ENCODE peak calls at places on chromosomes 3 and 15, in nine cellular contexts. O, I, W, A, V, Y, R, S and Q are unnamed samples.

GRCh38 chr15:49439678-49440375 is 16.8 kb downstream of the FGF7 start:
- DNase-seq in O (no peak), R (no peak), I (no peak), S (no peak), A (no peak), V (no peak), W (no peak), Y (no peak), Q (peak)

GRCh38 chr3:197454014-197454413 is 101.8 kb downstream of the BDH1 start:
- DNase-seq in O (peak), A (peak), S (no peak), W (no peak), Y (no peak), I (peak), R (no peak), V (peak), Q (no peak)

GRCh38 chr3:108822167-108822897 is at the start of gene TRAT1:
- DNase-seq in A (no peak), I (no peak), W (no peak), S (no peak), O (no peak), V (no peak), Y (no peak), R (no peak), Q (no peak)

GRCh38 chr15:48507416-48508065 is 138.0 kb downstream of the FBN1 start:
- DNase-seq in R (peak), O (peak), W (no peak), V (peak), S (peak), Y (no peak), A (peak), I (peak), Q (peak)

GRCh38 chr3:61629442-61629841 is 68.1 kb downstream of the PTPRG start:
- DNase-seq in I (no peak), R (no peak), W (no peak), A (no peak), Y (no peak), V (no peak), O (no peak), S (no peak), Q (no peak)

GRCh38 chr3:35079403-35079802 is 559.9 kb upstream of the ARPP21 start:
- DNase-seq in S (no peak), W (no peak), A (no peak), Y (no peak), O (no peak), V (no peak), R (no peak), I (no peak), Q (no peak)

GRCh38 chr3:116667791-116668190 is 41.8 kb upstream of the TUSC7 start:
- DNase-seq in S (no peak), A (no peak), R (no peak), Y (no peak), O (no peak), V (no peak), W (no peak), I (no peak), Q (no peak)

GRCh38 chr3:52385157-52385556 is 59.7 kb downstream of the SEMA3G start:
- DNase-seq in R (peak), Y (no peak), I (peak), S (peak), W (no peak), A (peak), O (peak), V (peak), Q (peak)

GRCh38 chr3:120730576-120731542 is 11.5 kb downstream of the RABL3 start:
- DNase-seq in S (no peak), R (no peak), V (no peak), I (no peak), Y (no peak), O (no peak), A (no peak), W (no peak), Q (no peak)

GRCh38 chr15:64311566-64311965 is 44.4 kb downstream of the CSNK1G1 start:
- DNase-seq in Y (no peak), I (no peak), V (no peak), A (no peak), S (no peak), R (no peak), W (no peak), O (no peak), Q (no peak)

GRCh38 chr15:100728371-100729201 is 126.2 kb downstream of the ASB7 start:
- DNase-seq in W (no peak), O (no peak), V (no peak), R (no peak), I (no peak), A (peak), Y (peak), S (no peak), Q (no peak)

GRCh38 chr15:94265009-94265408 is 33.6 kb downstream of the MCTP2 start:
- DNase-seq in I (no peak), O (peak), S (no peak), A (no peak), V (peak), W (no peak), Y (no peak), R (no peak), Q (no peak)

GRCh38 chr15:63331456-63331855 is 50.2 kb downstream of the CA12 start:
- DNase-seq in Y (no peak), W (no peak), S (no peak), O (peak), A (no peak), R (no peak), V (no peak), I (no peak), Q (peak)

GRCh38 chr3:129184396-129184656 is 630 bp upstream of the CNBP start:
- DNase-seq in W (no peak), V (no peak), Y (no peak), A (peak), O (no peak), R (no peak), S (no peak), I (no peak), Q (no peak)

GRCh38 chr3:8328971-8329370 is 172.7 kb upstream of the LMCD1 start:
- DNase-seq in I (no peak), O (no peak), A (no peak), W (no peak), Y (no peak), S (no peak), V (no peak), R (no peak), Q (peak)

GRCh38 chr3:127264794-127265514 is 22.9 kb downstream of the PRR20G start:
- DNase-seq in S (no peak), Y (peak), W (no peak), O (no peak), R (no peak), I (no peak), V (no peak), A (no peak), Q (no peak)

GRCh38 chr3:160852856-160853255 is 96.8 kb downstream of the PPM1L start:
- DNase-seq in O (no peak), S (no peak), V (no peak), W (no peak), R (no peak), A (no peak), Y (no peak), I (no peak), Q (no peak)

GRCh38 chr15:74957301-74958035 is 896 bp upstream of the RPP25 start:
- DNase-seq in W (no peak), I (no peak), O (no peak), Y (no peak), V (no peak), A (no peak), R (peak), S (no peak), Q (no peak)

GRCh38 chr3:195395208-195395816 is 47.5 kb downstream of the ACAP2 start:
- DNase-seq in Y (no peak), O (no peak), R (no peak), A (no peak), V (no peak), S (no peak), I (no peak), W (no peak), Q (no peak)

GRCh38 chr3:15513810-15514662 is 7.5 kb downstream of the COLQ start:
- DNase-seq in O (no peak), V (no peak), I (no peak), S (no peak), W (no peak), A (no peak), Y (no peak), R (no peak), Q (no peak)

GRCh38 chr3:154040283-154040682 is 80.9 kb upstream of the ARHGEF26 start:
- DNase-seq in V (peak), A (peak), S (peak), W (no peak), R (no peak), O (peak), Y (no peak), I (no peak), Q (no peak)

GRCh38 chr3:40691598-40691905 is 166.8 kb downstream of the ZNF621 start:
- DNase-seq in R (no peak), O (no peak), W (no peak), I (no peak), S (peak), Y (no peak), A (no peak), V (no peak), Q (no peak)

GRCh38 chr3:139338405-139338804 is 5.4 kb upstream of the MRPS22 start:
- DNase-seq in Y (no peak), V (no peak), A (no peak), R (no peak), W (no peak), O (no peak), S (no peak), I (no peak), Q (no peak)

GRCh38 chr3:194983620-194984019 is 287.3 kb downstream of the XXYLT1 start:
- DNase-seq in A (no peak), I (no peak), Y (no peak), W (no peak), S (no peak), O (no peak), R (no peak), V (no peak), Q (no peak)

GRCh38 chr3:159978353-159978752 is 10.3 kb upstream of the IL12A start:
- DNase-seq in O (no peak), I (no peak), W (no peak), Y (no peak), R (no peak), S (no peak), V (no peak), A (no peak), Q (no peak)

GRCh38 chr3:168212664-168213255 is 117.0 kb upstream of the GOLIM4 start:
- DNase-seq in S (no peak), O (no peak), I (no peak), W (no peak), R (no peak), A (no peak), Y (no peak), V (peak), Q (no peak)

DNA sequence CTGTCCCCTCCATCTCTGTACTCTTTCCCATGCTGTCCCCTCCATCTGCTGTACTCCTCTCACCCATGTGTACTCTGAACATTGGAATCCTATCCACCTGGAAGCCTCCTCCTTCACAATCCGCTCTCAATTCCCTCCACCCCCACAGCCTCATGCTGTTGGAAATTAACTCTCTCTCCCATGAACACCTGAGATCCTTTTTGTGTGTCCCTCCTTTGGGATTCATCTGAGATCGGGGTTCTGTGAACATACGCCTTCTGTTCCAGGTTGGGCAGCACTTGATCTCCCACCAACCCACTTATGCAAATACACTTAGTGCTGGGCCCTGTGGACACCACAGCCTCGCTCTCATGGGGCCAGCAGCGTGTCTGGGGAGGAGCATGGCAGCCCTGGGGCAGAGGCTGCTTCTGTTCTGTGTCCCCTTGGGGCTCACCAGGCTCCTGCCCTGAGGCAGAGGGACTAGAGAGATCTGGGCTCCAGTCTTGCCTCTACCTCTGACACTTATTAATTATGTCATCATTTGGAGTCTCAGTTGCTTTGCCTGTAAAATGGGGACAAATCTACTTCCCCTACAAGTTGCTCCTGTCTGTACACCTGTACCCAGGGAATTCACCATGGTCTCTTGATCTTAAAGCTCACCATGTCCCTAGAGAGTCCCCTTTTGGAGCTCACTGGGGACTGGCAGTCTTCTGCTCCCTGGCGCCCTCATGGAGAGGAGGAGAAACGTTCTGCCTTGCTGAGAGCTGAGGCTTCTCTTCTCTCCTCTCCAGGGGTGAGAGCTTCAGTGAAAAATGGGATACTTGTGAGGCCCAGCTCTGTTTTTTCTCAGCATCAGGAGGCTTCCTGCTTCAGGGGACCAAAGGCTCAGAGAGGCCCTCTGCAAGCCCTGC is 42.7 kb downstream of the ITGA11 start:
- DNase-seq in R (peak), S (no peak), O (no peak), I (no peak), V (no peak), W (no peak), Y (peak), A (no peak), Q (no peak)
- TF ChIP-seq CTCF in R (peak), S (no peak), O (no peak), I (peak), V (no peak), W (no peak), Y (no peak), A (no peak), Q (no peak)

GRCh38 chr3:136862611-136862951 is 573 bp downstream of the NCK1 start:
- DNase-seq in W (no peak), A (peak), Y (peak), V (peak), R (no peak), S (peak), O (peak), I (peak), Q (peak)

GRCh38 chr3:136860541-136860940 is 1.5 kb upstream of the NCK1 start:
- DNase-seq in S (no peak), W (no peak), R (peak), O (no peak), A (peak), I (no peak), V (peak), Y (no peak), Q (peak)

GRCh38 chr3:136858381-136858780 is 3.6 kb upstream of the NCK1 start:
- DNase-seq in S (peak), W (no peak), O (no peak), I (no peak), A (no peak), Y (no peak), R (no peak), V (no peak), Q (no peak)

GRCh38 chr3:136862953-136863352 is 945 bp downstream of the NCK1 start:
- DNase-seq in W (no peak), R (no peak), V (no peak), I (no peak), O (no peak), A (no peak), S (no peak), Y (no peak), Q (no peak)

GRCh38 chr3:136861890-136862610 is at the start of gene NCK1:
- DNase-seq in Y (peak), O (peak), I (peak), S (peak), R (peak), W (peak), V (peak), A (peak), Q (peak)
- TF ChIP-seq CTCF in Y (no peak), O (no peak), I (no peak), S (no peak), R (peak), W (no peak), V (no peak), A (peak), Q (no peak)

GRCh38 chr15:60905587-60905986 is 323.5 kb downstream of the RORA start:
- DNase-seq in A (no peak), I (no peak), Y (no peak), R (peak), O (peak), S (no peak), W (no peak), V (no peak), Q (no peak)
- TF ChIP-seq CTCF in A (peak), I (no peak), Y (no peak), R (peak), O (peak), S (no peak), W (no peak), V (no peak), Q (no peak)

GRCh38 chr3:111859974-111860859 is 1.2 kb downstream of the PHLDB2 start:
- DNase-seq in O (peak), W (peak), R (peak), A (peak), S (peak), I (peak), Y (peak), V (peak), Q (peak)
- TF ChIP-seq CTCF in O (peak), W (peak), R (peak), A (peak), S (peak), I (peak), Y (peak), V (peak), Q (peak)

DNA sequence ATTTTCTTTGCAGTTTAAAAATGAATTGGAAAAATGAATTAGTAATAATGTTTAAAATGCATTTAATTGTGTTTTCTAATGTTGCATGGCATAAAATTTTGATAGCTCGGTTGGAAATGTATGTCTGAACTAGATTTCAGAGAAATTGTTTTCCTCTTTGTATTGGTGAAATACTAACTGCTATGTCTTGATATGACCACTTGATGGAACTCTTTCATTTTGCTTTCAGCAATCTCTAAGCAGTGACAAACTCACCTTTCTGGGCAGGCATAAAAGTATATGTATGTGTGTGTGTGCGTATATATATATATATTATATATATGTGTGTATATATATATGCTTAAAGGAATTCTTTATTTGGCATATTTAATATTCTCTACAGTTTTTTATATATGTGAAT is 239.3 kb upstream of the ZNF717 start:
- DNase-seq in V (peak), W (no peak), A (peak), R (no peak), S (no peak), O (peak), Y (no peak), I (no peak), Q (peak)
- TF ChIP-seq CTCF in V (peak), W (peak), A (peak), R (peak), S (no peak), O (peak), Y (peak), I (no peak), Q (peak)

DNA sequence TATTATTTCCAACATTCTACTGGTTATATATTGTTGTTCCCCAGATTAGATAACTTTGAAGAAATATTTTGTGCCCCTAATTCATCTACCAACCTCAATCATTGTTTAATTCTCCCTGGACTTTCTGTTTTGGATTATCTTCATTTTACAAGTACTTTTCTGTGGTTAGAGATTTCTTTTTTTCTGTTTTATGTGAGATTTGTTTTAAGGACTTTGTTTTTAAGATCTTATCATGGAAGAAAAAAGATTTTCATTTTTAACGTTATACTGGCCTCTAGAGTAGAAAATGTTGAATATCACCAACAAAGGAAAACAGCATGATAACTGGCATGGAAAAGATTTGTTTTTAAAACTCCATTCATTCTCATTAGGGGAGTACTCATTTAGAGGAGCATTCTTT is 210.9 kb upstream of the KCNMB2 start:
- DNase-seq in S (peak), A (no peak), O (peak), V (peak), W (peak), I (peak), R (no peak), Y (no peak), Q (peak)
- TF ChIP-seq CTCF in S (peak), A (peak), O (peak), V (peak), W (peak), I (peak), R (peak), Y (peak), Q (peak)

DNA sequence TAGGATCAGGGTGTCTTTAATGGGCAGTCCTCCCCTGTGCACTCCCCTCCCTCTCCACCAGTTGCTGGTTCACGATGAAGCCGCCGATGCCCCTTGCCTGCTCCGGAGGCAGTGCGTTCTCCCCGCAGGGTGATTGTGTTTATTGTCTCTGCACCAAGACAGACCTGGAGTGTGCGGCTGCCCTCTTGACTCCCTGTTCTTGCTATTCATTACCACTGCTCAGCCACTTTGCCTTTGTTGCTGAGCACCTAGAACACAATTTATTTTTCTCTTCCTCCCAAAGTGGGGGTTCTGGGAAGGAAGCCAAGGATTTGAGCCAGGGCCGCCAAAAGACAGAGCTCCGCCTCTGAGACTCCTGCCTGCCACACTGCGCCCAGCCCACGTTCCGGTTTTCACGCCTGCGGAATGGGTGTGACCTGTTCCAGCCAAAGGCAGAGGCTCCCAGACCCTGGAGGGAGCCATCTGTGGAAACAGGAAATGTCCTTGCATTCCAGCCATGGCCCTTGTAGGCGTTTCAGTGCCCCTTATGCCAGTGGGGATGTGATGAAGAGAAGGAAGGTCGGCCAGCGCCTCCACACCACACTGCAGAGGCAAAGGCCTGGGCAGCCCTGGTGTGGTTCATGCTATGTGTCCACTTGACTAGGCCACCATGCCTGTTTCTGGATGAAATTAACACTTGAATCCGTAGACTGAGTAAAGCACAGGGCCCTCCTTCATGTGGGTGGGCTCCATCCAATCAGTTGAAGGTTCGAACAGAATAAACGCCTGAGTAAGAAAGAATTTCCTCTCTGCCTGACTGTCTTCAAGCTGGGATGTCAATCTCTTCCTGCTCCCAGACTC is 85.8 kb downstream of the HMG20A start:
- DNase-seq in Y (no peak), S (peak), R (no peak), O (no peak), V (no peak), A (no peak), W (no peak), I (no peak), Q (no peak)
- TF ChIP-seq CTCF in Y (no peak), S (no peak), R (no peak), O (no peak), V (no peak), A (no peak), W (no peak), I (no peak), Q (no peak)

GRCh38 chr3:45547764-45548683 is 46.5 kb upstream of the LIMD1 start:
- DNase-seq in Y (no peak), S (no peak), V (peak), I (peak), A (no peak), R (no peak), O (no peak), W (no peak), Q (peak)
- TF ChIP-seq CTCF in Y (no peak), S (no peak), V (no peak), I (no peak), A (no peak), R (no peak), O (no peak), W (no peak), Q (no peak)

DNA sequence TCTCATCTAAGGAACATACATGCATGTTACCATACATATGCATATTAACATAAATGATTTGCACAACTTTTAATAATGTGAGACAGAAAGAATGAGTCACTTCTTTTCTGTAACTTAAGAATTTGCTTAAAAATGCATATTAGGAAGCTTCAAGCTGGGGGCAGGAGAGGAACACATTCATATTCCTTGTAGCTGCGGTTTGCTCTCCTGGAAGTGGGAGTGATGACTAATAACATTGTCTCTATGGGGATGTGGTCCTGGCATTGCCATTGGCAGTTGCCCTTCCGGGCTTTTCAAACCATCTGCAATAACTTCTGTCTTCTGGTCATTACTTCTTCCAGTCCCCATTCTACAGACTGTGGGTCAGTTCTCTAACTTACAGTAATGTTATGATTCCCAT is 15.6 kb downstream of the CHST2 start:
- DNase-seq in A (no peak), O (peak), I (peak), S (peak), W (peak), Y (no peak), R (no peak), V (peak), Q (peak)
- TF ChIP-seq CTCF in A (no peak), O (no peak), I (no peak), S (no peak), W (peak), Y (no peak), R (no peak), V (peak), Q (no peak)